ENCODE peak calls at places on chromosomes 13 and 19, in six cellular contexts. R is stimulated activated CD8-positive, alpha-beta memory T cell treated with anti-CD3 and anti-CD28 coated beads, Interleukin-2, amount 100 ng/mL, for 48 hours; J is activated CD4-positive, alpha-beta T cell treated with anti-CD3 and anti-CD28 coated beads for 24 hours; Z is Calu3; U is progenitor cell of endocrine pancreas; T is A549. K is an unnamed sample.

GRCh38 chr13:71814806-71815205 is 52.2 kb downstream of the DACH1 start:
- DNase-seq in R (no peak), J (no peak), Z (no peak), U (no peak), T (no peak), K (no peak)

GRCh38 chr13:40438999-40439797 is 227.2 kb downstream of the FOXO1 start:
- DNase-seq in R (no peak), J (peak; percentile 12), Z (no peak), U (no peak), T (no peak), K (no peak)

GRCh38 chr13:90171649-90172048 is 1175.8 kb upstream of the MIR17HG start:
- DNase-seq in R (no peak), J (no peak), Z (no peak), U (no peak), T (no peak), K (no peak)

GRCh38 chr19:14116918-14117578 is 514 bp downstream of the PRKACA start:
- DNase-seq in R (no peak), J (no peak), Z (no peak), U (peak; percentile 28), T (no peak), K (no peak)

GRCh38 chr13:39951301-39951700 is 295.8 kb downstream of the COG6 start:
- DNase-seq in R (no peak), J (no peak), Z (no peak), U (no peak), T (no peak), K (no peak)

GRCh38 chr19:13033244-13033643 is 38.0 kb downstream of the NFIX start:
- DNase-seq in R (no peak), J (no peak), Z (no peak), U (no peak), T (no peak), K (no peak)

GRCh38 chr19:2887391-2887914 is 13.3 kb upstream of the ZNF57 start:
- DNase-seq in R (no peak), J (no peak), Z (peak; percentile 13), U (no peak), T (peak; percentile 46), K (peak; percentile 28)

GRCh38 chr19:49264258-49264657 is 60.7 kb downstream of the SLC6A16 start:
- DNase-seq in R (no peak), J (no peak), Z (no peak), U (no peak), T (no peak), K (no peak)

GRCh38 chr13:35984776-35985453 is 146.3 kb downstream of the DCLK1 start:
- DNase-seq in R (no peak), J (no peak), Z (no peak), U (no peak), T (no peak), K (peak; percentile 47)

GRCh38 chr13:19634129-19634740 is 776 bp downstream of the MPHOSPH8 start:
- DNase-seq in R (no peak), J (no peak), Z (no peak), U (no peak), T (no peak), K (no peak)

GRCh38 chr13:21372530-21372929 is 86.6 kb downstream of the ZDHHC20 start:
- DNase-seq in R (no peak), J (no peak), Z (no peak), U (no peak), T (no peak), K (no peak)

GRCh38 chr13:76967031-76967430 is 18.7 kb downstream of the ACOD1 start:
- DNase-seq in R (no peak), J (no peak), Z (no peak), U (no peak), T (no peak), K (no peak)

GRCh38 chr19:54451331-54451871 is 2.4 kb downstream of the LENG8 start:
- DNase-seq in R (no peak), J (no peak), Z (no peak), U (no peak), T (no peak), K (no peak)

GRCh38 chr19:35498984-35499383 is 8.7 kb upstream of the KRTDAP start:
- DNase-seq in R (no peak), J (no peak), Z (no peak), U (no peak), T (no peak), K (no peak)

GRCh38 chr19:54526972-54527371 is 24.3 kb downstream of the LAIR2 start:
- DNase-seq in R (no peak), J (no peak), Z (no peak), U (no peak), T (no peak), K (no peak)

GRCh38 chr13:112060899-112061366 is 6.0 kb upstream of the SOX1 start:
- DNase-seq in R (no peak), J (no peak), Z (no peak), U (no peak), T (no peak), K (no peak)

GRCh38 chr19:47195462-47195861 is 35.5 kb downstream of the BBC3 start:
- DNase-seq in R (no peak), J (no peak), Z (no peak), U (no peak), T (no peak), K (no peak)

GRCh38 chr19:29485293-29485692 is 40.5 kb upstream of the VSTM2B start:
- DNase-seq in R (no peak), J (no peak), Z (no peak), U (no peak), T (no peak), K (no peak)

GRCh38 chr19:40584007-40584406 is 7.3 kb downstream of the SHKBP1 start:
- DNase-seq in R (no peak), J (no peak), Z (no peak), U (no peak), T (no peak), K (no peak)

GRCh38 chr13:39273953-39274352 is 235.7 kb downstream of the NHLRC3 start:
- DNase-seq in R (no peak), J (no peak), Z (peak; percentile 4), U (no peak), T (no peak), K (no peak)

GRCh38 chr13:30346159-30346788 is 38.9 kb upstream of the KATNAL1 start:
- DNase-seq in R (peak; percentile 19), J (no peak), Z (peak; percentile 16), U (no peak), T (no peak), K (no peak)

GRCh38 chr13:110403315-110403714 is 96.2 kb downstream of the COL4A2 start:
- DNase-seq in R (no peak), J (no peak), Z (no peak), U (no peak), T (no peak), K (no peak)

GRCh38 chr19:30518965-30519606 is 146.9 kb downstream of the ZNF536 start:
- DNase-seq in R (no peak), J (no peak), Z (no peak), U (no peak), T (no peak), K (no peak)

GRCh38 chr13:92074658-92075057 is 676.2 kb downstream of the GPC5 start:
- DNase-seq in R (no peak), J (no peak), Z (no peak), U (no peak), T (no peak), K (no peak)

GRCh38 chr13:51349016-51349415 is 9.5 kb downstream of the SERPINE3 start:
- DNase-seq in R (no peak), J (no peak), Z (no peak), U (no peak), T (no peak), K (no peak)

GRCh38 chr19:1151037-1151716 is 22.9 kb downstream of the SBNO2 start:
- DNase-seq in R (no peak), J (no peak), Z (no peak), U (no peak), T (no peak), K (no peak)

GRCh38 chr13:34678154-34678553 is 263.9 kb upstream of the NBEA start:
- DNase-seq in R (no peak), J (no peak), Z (no peak), U (no peak), T (peak; percentile 15), K (no peak)

GRCh38 chr19:50311723-50312635 is 17.2 kb downstream of the KCNC3 start:
- DNase-seq in R (no peak), J (no peak), Z (no peak), U (peak; percentile 78), T (peak; percentile 94), K (peak; percentile 85)

GRCh38 chr19:33396701-33397535 is 23.4 kb downstream of the CEBPG start:
- DNase-seq in R (no peak), J (no peak), Z (no peak), U (no peak), T (no peak), K (no peak)

GRCh38 chr19:31418055-31418454 is 68.8 kb upstream of the TSHZ3 start:
- DNase-seq in R (no peak), J (no peak), Z (no peak), U (no peak), T (no peak), K (no peak)

GRCh38 chr19:48354332-48354992 is 9.3 kb downstream of the TMEM143 start:
- DNase-seq in R (no peak), J (no peak), Z (peak; percentile 77), U (no peak), T (peak; percentile 92), K (no peak)

GRCh38 chr19:51015691-51016267 is 3.7 kb downstream of the KLK10 start:
- DNase-seq in R (no peak), J (no peak), Z (no peak), U (no peak), T (no peak), K (no peak)

GRCh38 chr13:73984949-73985691 is 149.1 kb downstream of the KLF12 start:
- DNase-seq in R (peak; percentile 27), J (peak; percentile 59), Z (no peak), U (no peak), T (no peak), K (no peak)

GRCh38 chr13:36445278-36445677 is 13.0 kb downstream of the CCNA1 start:
- DNase-seq in R (no peak), J (no peak), Z (no peak), U (no peak), T (no peak), K (no peak)

GRCh38 chr19:43718627-43719377 is 2.9 kb downstream of the IRGC start:
- DNase-seq in R (no peak), J (no peak), Z (no peak), U (no peak), T (no peak), K (no peak)

GRCh38 chr19:43598445-43599240 is 2.2 kb downstream of the ZNF576 start:
- DNase-seq in R (no peak), J (no peak), Z (no peak), U (no peak), T (no peak), K (no peak)

GRCh38 chr13:68810660-68811059 is 1297.0 kb upstream of the ATXN8OS start:
- DNase-seq in R (no peak), J (no peak), Z (no peak), U (no peak), T (no peak), K (no peak)

GRCh38 chr13:98158172-98158907 is 15.4 kb downstream of the FARP1 start:
- DNase-seq in R (no peak), J (no peak), Z (no peak), U (no peak), T (no peak), K (no peak)

GRCh38 chr13:50161052-50161451 is 145.8 kb downstream of the KCNRG start:
- DNase-seq in R (no peak), J (no peak), Z (no peak), U (no peak), T (no peak), K (no peak)